ENCODE peak calls at places on chromosomes 11 and 22, in five cellular contexts. One of them, this sample, is unnamed.

GRCh38 chr11:134393638-134394037 is 18.4 kb downstream of the B3GAT1 start:
- DNase-seq in GM12878: no peak
- DNase-seq in K562: peak
- DNase-seq in A549: peak
- DNase-seq in GM23338: peak
- DNase-seq in this sample: peak

GRCh38 chr11:61133145-61133544 is 28.1 kb downstream of the VPS37C start:
- DNase-seq in GM12878: no peak
- DNase-seq in K562: no peak
- DNase-seq in A549: no peak
- DNase-seq in GM23338: no peak
- DNase-seq in this sample: no peak

GRCh38 chr11:63770763-63771162 is 2.2 kb upstream of the ZFTA start:
- DNase-seq in GM12878: no peak
- DNase-seq in K562: no peak
- DNase-seq in A549: no peak
- DNase-seq in GM23338: no peak
- DNase-seq in this sample: no peak

GRCh38 chr11:14506532-14506931 is 6.9 kb upstream of the COPB1 start:
- DNase-seq in GM12878: no peak
- DNase-seq in K562: no peak
- DNase-seq in A549: no peak
- DNase-seq in GM23338: no peak
- DNase-seq in this sample: no peak

GRCh38 chr11:98589975-98590374 is 430.8 kb upstream of the CNTN5 start:
- DNase-seq in GM12878: no peak
- DNase-seq in K562: no peak
- DNase-seq in A549: no peak
- DNase-seq in GM23338: no peak
- DNase-seq in this sample: no peak

GRCh38 chr11:122628691-122629555 is 26.6 kb upstream of the UBASH3B start:
- DNase-seq in GM12878: no peak
- DNase-seq in K562: peak
- DNase-seq in A549: peak
- DNase-seq in GM23338: peak
- DNase-seq in this sample: peak

GRCh38 chr22:19178659-19179471 is at the start of gene SLC25A1:
- DNase-seq in GM12878: peak
- DNase-seq in K562: peak
- DNase-seq in A549: peak
- DNase-seq in GM23338: peak
- DNase-seq in this sample: peak

GRCh38 chr22:49673048-49673447 is 154.6 kb downstream of the BRD1 start:
- DNase-seq in GM12878: no peak
- DNase-seq in K562: no peak
- DNase-seq in A549: no peak
- DNase-seq in GM23338: no peak
- DNase-seq in this sample: no peak

GRCh38 chr11:103007521-103007920 is 52.0 kb upstream of the MMP13 start:
- DNase-seq in GM12878: no peak
- DNase-seq in K562: no peak
- DNase-seq in A549: no peak
- DNase-seq in GM23338: no peak
- DNase-seq in this sample: no peak

GRCh38 chr22:23822101-23822671 is 16.6 kb downstream of the DERL3 start:
- DNase-seq in GM12878: no peak
- DNase-seq in K562: no peak
- DNase-seq in A549: no peak
- DNase-seq in GM23338: no peak
- DNase-seq in this sample: no peak

GRCh38 chr22:19807161-19807913 is 46.8 kb downstream of the TBX1 start:
- DNase-seq in GM12878: no peak
- DNase-seq in K562: no peak
- DNase-seq in A549: no peak
- DNase-seq in GM23338: no peak
- DNase-seq in this sample: no peak

GRCh38 chr22:19824197-19825015 is 30.3 kb downstream of the GNB1L start:
- DNase-seq in GM12878: no peak
- DNase-seq in K562: no peak
- DNase-seq in A549: no peak
- DNase-seq in GM23338: no peak
- DNase-seq in this sample: peak

GRCh38 chr22:36027579-36027959 is 1.1 kb downstream of the RBFOX2 start:
- DNase-seq in GM12878: no peak
- DNase-seq in K562: no peak
- DNase-seq in A549: peak
- DNase-seq in GM23338: no peak
- DNase-seq in this sample: no peak

GRCh38 chr22:45777046-45777851 is 105.6 kb downstream of the ATXN10 start:
- DNase-seq in GM12878: no peak
- DNase-seq in K562: no peak
- DNase-seq in A549: peak
- DNase-seq in GM23338: no peak
- DNase-seq in this sample: no peak

GRCh38 chr11:64900263-64900678 is 16.7 kb downstream of the ATG2A start:
- DNase-seq in GM12878: no peak
- DNase-seq in K562: no peak
- DNase-seq in A549: peak
- DNase-seq in GM23338: no peak
- DNase-seq in this sample: no peak

GRCh38 chr11:7689239-7689638 is 15.9 kb upstream of the CYB5R2 start:
- DNase-seq in GM12878: no peak
- DNase-seq in K562: no peak
- DNase-seq in A549: no peak
- DNase-seq in GM23338: no peak
- DNase-seq in this sample: no peak

GRCh38 chr11:116962108-116962507 is 124.7 kb upstream of the APOA1 start:
- DNase-seq in GM12878: no peak
- DNase-seq in K562: no peak
- DNase-seq in A549: no peak
- DNase-seq in GM23338: peak
- DNase-seq in this sample: no peak

GRCh38 chr11:65921033-65921555 is 1.9 kb downstream of the DRAP1 start:
- DNase-seq in GM12878: no peak
- DNase-seq in K562: no peak
- DNase-seq in A549: no peak
- DNase-seq in GM23338: no peak
- DNase-seq in this sample: no peak

GRCh38 chr11:8201524-8202365 is 32.9 kb upstream of the RIC3 start:
- DNase-seq in GM12878: peak
- DNase-seq in K562: no peak
- DNase-seq in A549: no peak
- DNase-seq in GM23338: no peak
- DNase-seq in this sample: no peak

GRCh38 chr11:114477946-114478537 is 38.8 kb downstream of the REXO2 start:
- DNase-seq in GM12878: no peak
- DNase-seq in K562: no peak
- DNase-seq in A549: no peak
- DNase-seq in GM23338: peak
- DNase-seq in this sample: no peak

GRCh38 chr11:92222701-92223100 is 1.9 kb upstream of the FAT3 start:
- DNase-seq in GM12878: no peak
- DNase-seq in K562: no peak
- DNase-seq in A549: no peak
- DNase-seq in GM23338: no peak
- DNase-seq in this sample: no peak

DNA sequence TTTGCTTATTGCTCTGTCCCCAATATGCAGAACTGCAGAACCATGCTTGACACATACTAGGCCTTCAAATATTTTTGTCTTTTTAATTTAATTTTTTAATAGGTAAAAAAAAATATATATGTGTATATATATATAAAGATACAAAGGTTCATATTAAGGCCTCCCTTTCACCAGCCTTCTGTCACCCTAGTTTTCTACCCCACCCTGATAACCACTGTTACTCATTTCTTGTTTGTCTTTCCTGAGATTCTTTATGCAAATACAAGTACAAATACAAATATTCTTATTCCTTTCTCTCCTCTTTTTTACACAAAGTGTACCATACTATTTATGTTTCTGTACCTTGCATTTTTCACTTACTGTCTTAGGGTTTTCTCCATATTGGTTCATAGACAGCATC is 43.0 kb downstream of the UVRAG start:
- DNase-seq in GM12878: no peak
- DNase-seq in K562: no peak
- DNase-seq in A549: no peak
- DNase-seq in GM23338: no peak
- DNase-seq in this sample: no peak
- TF ChIP-seq JUNB in GM12878: no peak
- TF ChIP-seq JUNB in K562: no peak
- TF ChIP-seq JUNB in A549: no peak
- TF ChIP-seq JUNB in GM23338: no peak
- TF ChIP-seq JUNB in this sample: no peak

GRCh38 chr11:118918128-118918685 is 7.5 kb downstream of the BCL9L start:
- DNase-seq in GM12878: no peak
- DNase-seq in K562: peak
- DNase-seq in A549: no peak
- DNase-seq in GM23338: peak
- DNase-seq in this sample: peak
- TF ChIP-seq JUNB in GM12878: no peak
- TF ChIP-seq JUNB in K562: no peak
- TF ChIP-seq JUNB in A549: no peak
- TF ChIP-seq JUNB in GM23338: no peak
- TF ChIP-seq JUNB in this sample: no peak

GRCh38 chr11:45091563-45092392 is 54.7 kb upstream of the PRDM11 start:
- DNase-seq in GM12878: no peak
- DNase-seq in K562: no peak
- DNase-seq in A549: no peak
- DNase-seq in GM23338: peak
- DNase-seq in this sample: no peak
- TF ChIP-seq JUNB in GM12878: no peak
- TF ChIP-seq JUNB in K562: no peak
- TF ChIP-seq JUNB in A549: no peak
- TF ChIP-seq JUNB in GM23338: no peak
- TF ChIP-seq JUNB in this sample: no peak

GRCh38 chr11:32826113-32826512 is 3.6 kb upstream of the PRRG4 start:
- DNase-seq in GM12878: no peak
- DNase-seq in K562: no peak
- DNase-seq in A549: no peak
- DNase-seq in GM23338: no peak
- DNase-seq in this sample: no peak
- TF ChIP-seq JUNB in GM12878: no peak
- TF ChIP-seq JUNB in K562: no peak
- TF ChIP-seq JUNB in A549: no peak
- TF ChIP-seq JUNB in GM23338: no peak
- TF ChIP-seq JUNB in this sample: no peak

DNA sequence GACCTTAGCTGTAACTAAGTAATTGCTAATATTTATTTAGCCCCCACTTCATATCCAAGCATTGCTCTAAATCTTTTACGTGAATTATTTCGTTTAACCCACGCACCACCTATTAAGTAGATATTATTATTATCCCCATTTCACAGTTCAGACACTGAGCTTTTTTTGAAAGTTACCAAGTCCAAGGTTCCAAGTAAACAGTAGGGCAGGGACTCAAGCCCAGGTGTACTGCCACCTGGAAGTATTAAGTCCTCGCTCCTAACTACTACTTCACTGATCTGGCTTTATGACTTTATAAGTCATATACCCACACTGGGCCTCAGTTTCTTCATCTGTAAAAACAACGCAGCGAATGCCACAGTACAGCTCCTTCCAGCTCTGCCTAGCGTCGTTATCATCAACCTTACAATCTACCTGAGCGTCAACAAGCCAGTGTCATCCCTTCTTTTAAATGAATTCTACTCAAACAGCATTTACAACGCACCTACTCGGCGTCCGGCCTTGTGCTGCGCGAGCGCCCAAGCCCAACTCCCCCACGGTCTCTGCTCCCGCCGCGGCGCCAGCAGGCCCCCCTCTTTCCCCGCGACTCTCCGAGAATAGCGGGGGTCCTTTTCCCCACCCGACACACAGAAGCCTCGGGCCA is 624 bp downstream of the TMEM41B start:
- DNase-seq in GM12878: no peak
- DNase-seq in K562: no peak
- DNase-seq in A549: peak
- DNase-seq in GM23338: peak
- DNase-seq in this sample: no peak
- TF ChIP-seq JUNB in GM12878: no peak
- TF ChIP-seq JUNB in K562: no peak
- TF ChIP-seq JUNB in A549: no peak
- TF ChIP-seq JUNB in GM23338: no peak
- TF ChIP-seq JUNB in this sample: no peak

DNA sequence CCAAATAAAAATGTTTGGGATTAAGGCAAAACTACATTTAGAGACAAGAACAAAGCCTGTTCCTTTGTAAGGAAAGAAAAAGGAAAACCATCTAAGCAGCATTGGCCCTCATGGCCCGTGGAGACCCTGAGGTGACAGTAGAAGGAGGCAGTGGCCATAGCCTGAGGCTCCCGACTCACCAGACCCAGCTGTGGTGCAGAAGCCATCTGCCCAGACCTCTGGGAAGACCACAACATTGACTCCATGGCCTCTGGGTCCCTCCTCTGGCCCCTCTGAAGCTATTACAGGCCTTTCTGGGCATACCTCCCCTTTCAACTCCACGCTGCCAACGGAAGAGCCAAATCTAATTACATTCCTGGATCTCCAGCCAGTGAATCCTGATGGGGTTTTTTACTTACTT is 6.4 kb downstream of the PRAME start:
- DNase-seq in GM12878: no peak
- DNase-seq in K562: peak
- DNase-seq in A549: no peak
- DNase-seq in GM23338: peak
- DNase-seq in this sample: peak
- TF ChIP-seq JUNB in GM12878: no peak
- TF ChIP-seq JUNB in K562: no peak
- TF ChIP-seq JUNB in A549: no peak
- TF ChIP-seq JUNB in GM23338: no peak
- TF ChIP-seq JUNB in this sample: no peak

GRCh38 chr11:2304156-2305139 is 2.6 kb downstream of the TSPAN32 start:
- DNase-seq in GM12878: no peak
- DNase-seq in K562: no peak
- DNase-seq in A549: no peak
- DNase-seq in GM23338: no peak
- DNase-seq in this sample: no peak
- TF ChIP-seq JUNB in GM12878: no peak
- TF ChIP-seq JUNB in K562: no peak
- TF ChIP-seq JUNB in A549: no peak
- TF ChIP-seq JUNB in GM23338: no peak
- TF ChIP-seq JUNB in this sample: no peak

This sample was measured in HepG2.